ENCODE peak calls at places on chromosomes 6 and 20, in eight cellular contexts. K is iris pigment epithelial cell, N is skeletal muscle cell, Z is ELR, O is SK-N-SH, S is fibroblast of pulmonary artery, U is PC-9, X is iPS-NIHi11. B is an unnamed sample.

GRCh38 chr20:46683939-46684750 is 5.1 kb downstream of the TP53RK start:
- DNase-seq in Z (peak), O (no peak), K (peak), N (peak), S (peak), X (peak), U (peak), B (peak)

GRCh38 chr6:47203266-47203967 is 106.3 kb downstream of the TNFRSF21 start:
- DNase-seq in U (no peak), X (no peak), Z (no peak), O (no peak), N (no peak), K (no peak), S (no peak), B (no peak)

GRCh38 chr20:8176276-8176675 is 44.2 kb downstream of the PLCB1 start:
- DNase-seq in K (no peak), U (no peak), S (no peak), O (no peak), Z (no peak), N (no peak), X (no peak), B (no peak)

GRCh38 chr6:16473184-16473907 is 235.0 kb downstream of the GMPR start:
- DNase-seq in O (no peak), Z (no peak), S (no peak), X (no peak), K (no peak), N (no peak), U (no peak), B (no peak)

GRCh38 chr6:95280690-95281273 is 296.6 kb upstream of the MANEA start:
- DNase-seq in O (peak), X (peak), S (peak), U (peak), K (peak), N (peak), Z (peak), B (no peak)

GRCh38 chr20:1987826-1988225 is 6.0 kb downstream of the PDYN start:
- DNase-seq in X (no peak), N (no peak), U (no peak), Z (peak), O (no peak), S (peak), K (no peak), B (no peak)

GRCh38 chr6:90000864-90001731 is 106.8 kb downstream of the GJA10 start:
- DNase-seq in X (no peak), N (no peak), U (no peak), S (no peak), K (peak), Z (peak), O (no peak), B (no peak)

GRCh38 chr6:55875420-55875819 is at the start of gene BMP5:
- DNase-seq in O (no peak), X (peak), Z (no peak), K (peak), U (no peak), N (no peak), S (no peak), B (no peak)

GRCh38 chr20:24153101-24154040 is 164.8 kb upstream of the GGTLC1 start:
- DNase-seq in K (no peak), X (no peak), N (no peak), U (no peak), Z (no peak), S (no peak), O (no peak), B (no peak)

GRCh38 chr20:22617160-22617559 is 32.8 kb upstream of the FOXA2 start:
- DNase-seq in K (no peak), O (no peak), Z (no peak), U (peak), N (no peak), S (no peak), X (no peak), B (no peak)

GRCh38 chr20:2691663-2692035 is 931 bp upstream of the EBF4 start:
- DNase-seq in K (no peak), U (no peak), O (no peak), N (no peak), X (no peak), Z (no peak), S (no peak), B (peak)

GRCh38 chr6:43940393-43941087 is 170.5 kb downstream of the VEGFA start:
- DNase-seq in U (no peak), Z (no peak), K (no peak), X (no peak), N (no peak), O (no peak), S (no peak), B (no peak)

GRCh38 chr6:158219229-158219628 is 51.1 kb downstream of the GTF2H5 start:
- DNase-seq in X (no peak), U (peak), K (peak), S (peak), Z (peak), O (no peak), N (peak), B (no peak)

GRCh38 chr6:65055545-65055944 is 651.5 kb downstream of the EYS start:
- DNase-seq in S (no peak), U (no peak), X (no peak), O (no peak), K (no peak), Z (no peak), N (no peak), B (no peak)

GRCh38 chr6:166402582-166403277 is 20.0 kb upstream of the MPC1 start:
- DNase-seq in K (peak), Z (no peak), X (no peak), O (peak), S (peak), U (no peak), N (peak), B (no peak)

GRCh38 chr6:73109659-73110058 is 115.6 kb downstream of the KHDC1L start:
- DNase-seq in Z (no peak), S (no peak), K (no peak), O (peak), X (no peak), U (no peak), N (no peak), B (no peak)

GRCh38 chr6:80022803-80023202 is 18.4 kb downstream of the TTK start:
- DNase-seq in U (no peak), X (no peak), Z (peak), K (peak), O (no peak), S (peak), N (peak), B (no peak)

GRCh38 chr20:50628853-50629674 is 62.3 kb downstream of the RIPOR3 start:
- DNase-seq in U (no peak), S (no peak), X (no peak), O (no peak), Z (no peak), N (no peak), K (no peak), B (no peak)

GRCh38 chr20:51386586-51386985 is 155.9 kb downstream of the NFATC2 start:
- DNase-seq in O (no peak), N (no peak), S (no peak), U (no peak), Z (no peak), K (no peak), X (no peak), B (no peak)